ENCODE peak calls at places on chromosomes 16 and 17, in five cellular contexts. S is tibial nerve; X is NCI-H1930; P is lung microvascular endothelial cell; M is stimulated activated CD8-positive, alpha-beta memory T cell treated with anti-CD3 and anti-CD28 coated beads, Interleukin-15, amount 100 ng/mL, for 24 hours. Q is an unnamed sample.

GRCh38 chr17:79392598-79392997 is 218.3 kb downstream of the RBFOX3 start:
- DNase-seq in S (no peak), X (no peak), M (no peak), P (no peak), Q (no peak)

GRCh38 chr17:75856062-75856681 is 1.0 kb upstream of the WBP2 start:
- DNase-seq in P (peak; percentile 49), M (no peak), X (no peak), S (peak; percentile 45), Q (no peak)

GRCh38 chr17:28748852-28749515 is 5.2 kb downstream of the TRAF4 start:
- DNase-seq in X (no peak), M (no peak), P (no peak), S (no peak), Q (no peak)

GRCh38 chr16:1688807-1689560 is 10.9 kb downstream of the JPT2 start:
- DNase-seq in M (no peak), S (no peak), P (peak; percentile 37), X (no peak), Q (no peak)

GRCh38 chr16:57358527-57359095 is at the start of gene CCL22:
- DNase-seq in X (no peak), S (no peak), P (no peak), M (no peak), Q (no peak)

GRCh38 chr16:7270006-7270405 is 62.6 kb upstream of the RBFOX1 start:
- DNase-seq in X (no peak), M (no peak), P (no peak), S (no peak), Q (no peak)

GRCh38 chr17:60091109-60091508 is 12.4 kb upstream of the HEATR6 start:
- DNase-seq in M (no peak), S (no peak), X (no peak), P (no peak), Q (no peak)

GRCh38 chr16:972316-973002 is 1.7 kb upstream of the LMF1 start:
- DNase-seq in P (no peak), M (no peak), X (no peak), S (no peak), Q (no peak)

GRCh38 chr17:76382803-76383644 is 1.4 kb upstream of the SPHK1 start:
- DNase-seq in P (peak; percentile 90), X (no peak), S (no peak), M (no peak), Q (no peak)

GRCh38 chr17:40563371-40564052 is 1.8 kb downstream of the CCR7 start:
- DNase-seq in M (no peak), P (no peak), S (no peak), X (no peak), Q (no peak)

GRCh38 chr17:27533874-27534815 is 77.9 kb downstream of the KSR1 start:
- DNase-seq in S (no peak), M (no peak), P (no peak), X (no peak), Q (no peak)

GRCh38 chr17:73634629-73635028 is 9.6 kb downstream of the SDK2 start:
- DNase-seq in P (no peak), X (peak; percentile 32), M (no peak), S (no peak), Q (no peak)

GRCh38 chr17:67323445-67323844 is 42.9 kb downstream of the PSMD12 start:
- DNase-seq in P (no peak), M (no peak), S (no peak), X (no peak), Q (no peak)

GRCh38 chr16:57760357-57761160 is 25.0 kb downstream of the KATNB1 start:
- DNase-seq in S (no peak), P (no peak), X (no peak), M (no peak), Q (no peak)

GRCh38 chr17:48915459-48916282 is 7.5 kb downstream of the UBE2Z start:
- DNase-seq in S (no peak), P (peak; percentile 56), X (no peak), M (no peak), Q (no peak)

GRCh38 chr17:9389116-9389515 is 186.5 kb downstream of the STX8 start:
- DNase-seq in X (no peak), S (no peak), M (no peak), P (peak; percentile 59), Q (no peak)

GRCh38 chr17:82175951-82176350 is 36.7 kb downstream of the CCDC57 start:
- DNase-seq in X (no peak), P (no peak), M (no peak), S (no peak), Q (no peak)

GRCh38 chr17:77733576-77734296 is 224.8 kb upstream of the TNRC6C start:
- DNase-seq in X (no peak), S (no peak), M (no peak), P (no peak), Q (no peak)

GRCh38 chr17:59914274-59914854 is 21.4 kb downstream of the RPS6KB1 start:
- DNase-seq in X (peak; percentile 33), S (no peak), P (peak; percentile 65), M (no peak), Q (no peak)

GRCh38 chr16:72787519-72788268 is 260.2 kb downstream of the ZFHX3 start:
- DNase-seq in X (no peak), P (no peak), M (peak; percentile 44), S (peak; percentile 58), Q (peak; percentile 22)

GRCh38 chr17:74042744-74043486 is 160.6 kb upstream of the RPL38 start:
- DNase-seq in S (no peak), P (no peak), X (no peak), M (no peak), Q (no peak)

GRCh38 chr17:18977646-18978045 is 25.7 kb downstream of the SLC5A10 start:
- DNase-seq in P (no peak), S (no peak), M (no peak), X (no peak), Q (no peak)

GRCh38 chr17:41705271-41705991 is 6.7 kb upstream of the GAST start:
- DNase-seq in P (no peak), M (no peak), X (no peak), S (no peak), Q (no peak)

GRCh38 chr17:76538281-76538931 is 897 bp upstream of the CYGB start:
- DNase-seq in X (no peak), S (no peak), M (no peak), P (no peak), Q (no peak)

GRCh38 chr16:1379054-1379862 is 27.5 kb downstream of the GNPTG start:
- DNase-seq in X (peak; percentile 77), M (peak; percentile 76), S (peak; percentile 57), P (peak; percentile 84), Q (peak; percentile 38)

GRCh38 chr17:76926237-76926866 is 58.1 kb downstream of the MGAT5B start:
- DNase-seq in M (no peak), S (no peak), X (no peak), P (no peak), Q (no peak)

GRCh38 chr16:68992521-68992920 is 112.9 kb upstream of the HAS3 start:
- DNase-seq in M (no peak), X (no peak), S (no peak), P (no peak), Q (no peak)

GRCh38 chr17:60435244-60436170 is 13.2 kb downstream of the CHCT1 start:
- DNase-seq in P (peak; percentile 91), M (peak; percentile 6), X (peak; percentile 70), S (peak; percentile 60), Q (peak; percentile 69)

GRCh38 chr17:76670708-76671122 is 27.2 kb upstream of the ST6GALNAC1 start:
- DNase-seq in X (no peak), S (no peak), P (no peak), M (no peak), Q (no peak)

GRCh38 chr16:9665851-9666271 is 516.4 kb downstream of the GRIN2A start:
- DNase-seq in M (no peak), P (no peak), S (no peak), X (no peak), Q (no peak)

GRCh38 chr16:1929105-1929504 is 10.9 kb upstream of the HS3ST6 start:
- DNase-seq in P (peak; percentile 26), M (no peak), S (no peak), X (no peak), Q (no peak)

GRCh38 chr16:88769617-88770458 is 15.2 kb downstream of the PIEZO1 start:
- DNase-seq in M (no peak), P (peak; percentile 87), X (no peak), S (no peak), Q (no peak)

GRCh38 chr17:50464121-50464520 is 4.6 kb downstream of the CHAD start:
- DNase-seq in M (no peak), P (no peak), X (no peak), S (no peak), Q (no peak)

GRCh38 chr16:381788-382717 is at the start of gene PGAP6:
- DNase-seq in X (peak; percentile 77), P (peak; percentile 72), M (peak; percentile 45), S (peak; percentile 64), Q (peak; percentile 66)

GRCh38 chr17:56935461-56935860 is 21.6 kb upstream of the TRIM25 start:
- DNase-seq in X (no peak), M (no peak), P (no peak), S (no peak), Q (no peak)

GRCh38 chr17:66348605-66349165 is 46.3 kb downstream of the PRKCA start:
- DNase-seq in P (peak; percentile 69), M (no peak), S (no peak), X (peak; percentile 22), Q (peak; percentile 37)

GRCh38 chr16:2151188-2152091 is 3.0 kb downstream of the RAB26 start:
- DNase-seq in S (no peak), M (no peak), X (no peak), P (no peak), Q (no peak)

GRCh38 chr16:49767998-49768397 is 87.9 kb downstream of the ZNF423 start:
- DNase-seq in X (no peak), S (no peak), M (no peak), P (no peak), Q (no peak)

GRCh38 chr16:4465977-4466779 is 8.2 kb downstream of the NMRAL1 start:
- DNase-seq in M (no peak), P (no peak), X (no peak), S (no peak), Q (no peak)

Q was measured in NCI-H2107.